ENCODE peak calls at places on chromosomes 12 and 14, in four cellular contexts. S, I, H and O are unnamed samples.

GRCh38 chr12:29831173-29831572 is 47.4 kb upstream of the TMTC1 start:
- DNase-seq in I (no peak), S (no peak), H (no peak), O (no peak)

GRCh38 chr12:53172352-53172751 is 8.2 kb upstream of the ZNF740 start:
- DNase-seq in H (no peak), S (no peak), I (peak), O (no peak)

GRCh38 chr14:77985235-77985634 is 184.9 kb upstream of the NRXN3 start:
- DNase-seq in I (no peak), H (no peak), S (no peak), O (no peak)

GRCh38 chr14:69504775-69505174 is 20.2 kb downstream of the PLEKHD1 start:
- DNase-seq in H (no peak), S (no peak), I (no peak), O (no peak)

GRCh38 chr12:112837629-112838191 is 46.2 kb downstream of the RPH3A start:
- DNase-seq in H (no peak), I (peak), S (no peak), O (no peak)

GRCh38 chr14:90383731-90384542 is 12.9 kb upstream of the CALM1 start:
- DNase-seq in S (peak), H (peak), I (no peak), O (peak)

GRCh38 chr12:3107954-3108353 is 30.8 kb downstream of the TSPAN9 start:
- DNase-seq in I (no peak), H (no peak), S (no peak), O (peak)

GRCh38 chr14:96584199-96584906 is 82.2 kb downstream of the PAPOLA start:
- DNase-seq in S (no peak), I (no peak), H (no peak), O (no peak)

GRCh38 chr12:123601602-123602489 is at the start of gene DDX55:
- DNase-seq in S (peak), H (peak), I (peak), O (peak)

GRCh38 chr12:42296503-42297109 is 29.3 kb downstream of the ZCRB1 start:
- DNase-seq in S (no peak), H (no peak), I (no peak), O (no peak)

GRCh38 chr12:104567832-104568490 is 111.2 kb downstream of the CHST11 start:
- DNase-seq in I (no peak), S (no peak), H (no peak), O (peak)

GRCh38 chr12:31896514-31897039 is 62.6 kb upstream of the RESF1 start:
- DNase-seq in S (peak), H (peak), I (no peak), O (peak)

GRCh38 chr12:51082561-51083139 is 746 bp downstream of the CSRNP2 start:
- DNase-seq in H (no peak), S (no peak), I (peak), O (no peak)

GRCh38 chr12:124774054-124774461 is 89.6 kb downstream of the SCARB1 start:
- DNase-seq in I (no peak), H (no peak), S (no peak), O (no peak)

GRCh38 chr12:52122904-52123303 is 43.4 kb downstream of the SMIM41 start:
- DNase-seq in I (no peak), H (no peak), S (no peak), O (no peak)

GRCh38 chr14:104702106-104702505 is 12.7 kb downstream of the INF2 start:
- DNase-seq in H (no peak), S (no peak), I (no peak), O (no peak)

GRCh38 chr12:3537916-3538690 is 47.1 kb downstream of the PRMT8 start:
- DNase-seq in H (no peak), S (no peak), I (no peak), O (no peak)

GRCh38 chr12:1914116-1914911 is 4.1 kb downstream of the CACNA2D4 start:
- DNase-seq in I (no peak), S (no peak), H (no peak), O (no peak)

GRCh38 chr14:87409401-87409800 is 583.6 kb downstream of the GALC start:
- DNase-seq in S (no peak), I (no peak), H (no peak), O (no peak)

GRCh38 chr14:54197369-54197768 is 199.4 kb upstream of the CDKN3 start:
- DNase-seq in S (no peak), I (no peak), H (no peak), O (no peak)

GRCh38 chr14:99755629-99756603 is 37.3 kb upstream of the EML1 start:
- DNase-seq in H (peak), I (peak), S (no peak), O (peak)

GRCh38 chr12:111455448-111456320 is 50.0 kb downstream of the SH2B3 start:
- DNase-seq in H (no peak), S (no peak), I (peak), O (no peak)

GRCh38 chr14:94036328-94037167 is 10.4 kb downstream of the OTUB2 start:
- DNase-seq in H (peak), S (peak), I (peak), O (peak)